ENCODE peak calls at places on chromosomes 12 and 14, in seven cellular contexts. Y, E, X, G, R, A and F are unnamed samples.

GRCh38 chr14:104643306-104643705 is 38.7 kb upstream of the TMEM179 start:
- DNase-seq in Y (no peak), E (no peak), X (no peak), G (no peak), R (no peak), A (no peak), F (no peak)

GRCh38 chr12:104632724-104633181 is 176.0 kb downstream of the CHST11 start:
- DNase-seq in Y (no peak), E (no peak), X (no peak), G (no peak), R (no peak), A (no peak), F (no peak)

GRCh38 chr12:118357327-118358007 is 15.2 kb downstream of the TAOK3 start:
- DNase-seq in Y (no peak), E (peak), X (no peak), G (no peak), R (no peak), A (peak), F (no peak)

GRCh38 chr12:94510128-94510527 is 50.5 kb upstream of the CEP83 start:
- DNase-seq in Y (no peak), E (no peak), X (no peak), G (no peak), R (no peak), A (no peak), F (no peak)

GRCh38 chr12:674272-674781 is 11.1 kb upstream of the NINJ2 start:
- DNase-seq in Y (peak), E (peak), X (no peak), G (no peak), R (no peak), A (peak), F (no peak)

GRCh38 chr12:64618953-64619590 is 8.8 kb downstream of the RASSF3 start:
- DNase-seq in Y (no peak), E (peak), X (no peak), G (no peak), R (no peak), A (peak), F (no peak)

GRCh38 chr14:103935102-103935501 is 6.8 kb downstream of the TDRD9 start:
- DNase-seq in Y (no peak), E (no peak), X (no peak), G (no peak), R (no peak), A (no peak), F (no peak)

GRCh38 chr12:9273276-9273675 is 65.1 kb upstream of the PZP start:
- DNase-seq in Y (no peak), E (no peak), X (peak), G (no peak), R (no peak), A (no peak), F (no peak)

GRCh38 chr12:105479710-105480109 is 149.2 kb downstream of the C12orf75 start:
- DNase-seq in Y (no peak), E (no peak), X (no peak), G (no peak), R (no peak), A (no peak), F (no peak)

GRCh38 chr12:110754101-110754793 is 11.6 kb upstream of the PPP1CC start:
- DNase-seq in Y (no peak), E (no peak), X (no peak), G (no peak), R (no peak), A (no peak), F (no peak)

GRCh38 chr12:101407054-101407437 is 526 bp downstream of the ARL1 start:
- DNase-seq in Y (peak), E (no peak), X (no peak), G (peak), R (no peak), A (no peak), F (no peak)

GRCh38 chr14:86481105-86481504 is 951.2 kb downstream of the FLRT2 start:
- DNase-seq in Y (no peak), E (no peak), X (no peak), G (no peak), R (no peak), A (no peak), F (no peak)

GRCh38 chr12:113359133-113359938 is 949 bp downstream of the PLBD2 start:
- DNase-seq in Y (no peak), E (no peak), X (no peak), G (no peak), R (no peak), A (no peak), F (no peak)

GRCh38 chr12:80268924-80269749 is 169.8 kb downstream of the OTOGL start:
- DNase-seq in Y (no peak), E (peak), X (peak), G (no peak), R (no peak), A (no peak), F (no peak)

GRCh38 chr14:24051162-24051788 is 534 bp upstream of the CARMIL3 start:
- DNase-seq in Y (peak), E (no peak), X (peak), G (no peak), R (no peak), A (no peak), F (no peak)

GRCh38 chr12:120381752-120382419 is 12.9 kb upstream of the MSI1 start:
- DNase-seq in Y (no peak), E (no peak), X (no peak), G (no peak), R (no peak), A (no peak), F (no peak)

GRCh38 chr14:47549886-47550285 is 125.5 kb downstream of the MDGA2 start:
- DNase-seq in Y (no peak), E (no peak), X (no peak), G (no peak), R (no peak), A (no peak), F (no peak)

GRCh38 chr12:66239295-66239694 is 50.3 kb downstream of the IRAK3 start:
- DNase-seq in Y (no peak), E (no peak), X (no peak), G (no peak), R (no peak), A (no peak), F (no peak)

GRCh38 chr12:75889214-75889613 is 142.4 kb downstream of the PHLDA1 start:
- DNase-seq in Y (no peak), E (no peak), X (no peak), G (no peak), R (peak), A (no peak), F (no peak)

GRCh38 chr12:52506858-52507715 is 13.1 kb downstream of the KRT5 start:
- DNase-seq in Y (no peak), E (peak), X (peak), G (peak), R (no peak), A (no peak), F (peak)

GRCh38 chr12:14959463-14959862 is 1.9 kb downstream of the ARHGDIB start:
- DNase-seq in Y (no peak), E (no peak), X (no peak), G (no peak), R (no peak), A (no peak), F (no peak)

GRCh38 chr14:77498984-77499527 is 440 bp upstream of the ISM2 start:
- DNase-seq in Y (no peak), E (no peak), X (no peak), G (peak), R (peak), A (peak), F (no peak)

GRCh38 chr12:98208846-98209245 is 306.5 kb upstream of the TMPO start:
- DNase-seq in Y (no peak), E (no peak), X (no peak), G (peak), R (no peak), A (no peak), F (no peak)

GRCh38 chr14:65100905-65101541 is 1.3 kb downstream of the MAX start:
- DNase-seq in Y (no peak), E (peak), X (peak), G (no peak), R (no peak), A (no peak), F (no peak)

GRCh38 chr12:18262514-18262913 is 1.2 kb downstream of the PIK3C2G start:
- DNase-seq in Y (no peak), E (no peak), X (no peak), G (no peak), R (no peak), A (no peak), F (no peak)

GRCh38 chr12:130633771-130634170 is 82.3 kb downstream of the RIMBP2 start:
- DNase-seq in Y (no peak), E (no peak), X (no peak), G (peak), R (peak), A (no peak), F (no peak)